ENCODE peak calls at places on chromosomes 2 and 18, in five cellular contexts. V is fibroblast of the aortic adventitia, W is iPS-NIHi11, U is substantia nigra, R is foreskin keratinocyte. E is an unnamed sample.

GRCh38 chr2:110816404-110817365 is 84.3 kb downstream of the ACOXL start:
- DNase-seq in R (peak; percentile 33), W (no peak), V (no peak), U (no peak), E (no peak)

GRCh38 chr2:232928564-232929302 is 58.7 kb downstream of the SNORC start:
- DNase-seq in W (peak; percentile 63), V (no peak), R (no peak), U (no peak), E (no peak)

GRCh38 chr2:179264238-179265081 is at the start of gene SESTD1:
- DNase-seq in U (peak; percentile 75), W (peak; percentile 81), R (no peak), V (no peak), E (peak; percentile 45)

GRCh38 chr2:204892506-204893255 is 347.4 kb downstream of the PARD3B start:
- DNase-seq in U (no peak), W (no peak), R (peak; percentile 68), V (peak; percentile 23), E (no peak)

GRCh38 chr2:67256892-67257291 is 140.2 kb upstream of the ETAA1 start:
- DNase-seq in U (no peak), W (no peak), R (peak; percentile 24), V (peak; percentile 28), E (no peak)

GRCh38 chr2:64330281-64330680 is 123.7 kb upstream of the LGALSL start:
- DNase-seq in V (no peak), R (no peak), U (no peak), W (no peak), E (no peak)

GRCh38 chr2:237488901-237489860 is 2.1 kb downstream of the MLPH start:
- DNase-seq in U (no peak), V (peak; percentile 51), W (no peak), R (peak; percentile 44), E (peak; percentile 83)

GRCh38 chr2:62814132-62814531 is 108.6 kb downstream of the EHBP1 start:
- DNase-seq in V (peak; percentile 43), R (no peak), U (no peak), W (no peak), E (no peak)

GRCh38 chr2:162403884-162404283 is 60.0 kb downstream of the GCA start:
- DNase-seq in U (no peak), V (peak; percentile 51), W (no peak), R (peak; percentile 45), E (peak; percentile 64)

GRCh38 chr2:79189465-79189864 is 29.9 kb upstream of the REG3A start:
- DNase-seq in U (no peak), R (no peak), V (no peak), W (peak; percentile 13), E (no peak)

GRCh38 chr2:2825062-2825461 is 494.0 kb upstream of the MYT1L start:
- DNase-seq in W (no peak), R (no peak), U (no peak), V (no peak), E (no peak)

GRCh38 chr2:61707984-61708852 is 145.6 kb downstream of the FAM161A start:
- DNase-seq in W (no peak), U (no peak), V (peak; percentile 35), R (peak; percentile 8), E (peak; percentile 24)

GRCh38 chr2:198309673-198310280 is 505.4 kb downstream of the PLCL1 start:
- DNase-seq in R (no peak), W (peak; percentile 66), U (peak; percentile 32), V (peak; percentile 68), E (peak; percentile 56)

GRCh38 chr2:158722266-158723105 is 72.6 kb upstream of the DAPL1 start:
- DNase-seq in U (no peak), R (no peak), V (no peak), W (no peak), E (no peak)

GRCh38 chr2:39027427-39027826 is 93.4 kb downstream of the SOS1 start:
- DNase-seq in R (no peak), V (no peak), W (no peak), U (no peak), E (no peak)

GRCh38 chr18:31931886-31932240 is 11.1 kb downstream of the TRAPPC8 start:
- DNase-seq in V (no peak), R (no peak), W (no peak), U (no peak), E (no peak)

GRCh38 chr2:129191530-129191929 is 787.9 kb upstream of the RAB6C start:
- DNase-seq in U (no peak), W (peak; percentile 66), R (peak; percentile 69), V (no peak), E (peak; percentile 54)

GRCh38 chr2:66790651-66791181 is 355.8 kb downstream of the MEIS1 start:
- DNase-seq in W (no peak), R (no peak), U (no peak), V (peak; percentile 59), E (no peak)

GRCh38 chr2:179953359-179953758 is 53.7 kb downstream of the CWC22 start:
- DNase-seq in U (no peak), W (no peak), R (no peak), V (no peak), E (no peak)

GRCh38 chr2:119760876-119761275 is 1.2 kb downstream of the PTPN4 start:
- DNase-seq in R (no peak), W (no peak), U (no peak), V (peak; percentile 66), E (no peak)

GRCh38 chr2:215361211-215361875 is 49.5 kb downstream of the ATIC start:
- DNase-seq in R (no peak), V (peak; percentile 26), U (no peak), W (no peak), E (no peak)

GRCh38 chr18:37764526-37764925 is 198.9 kb upstream of the CELF4 start:
- DNase-seq in W (no peak), R (no peak), U (no peak), V (no peak), E (no peak)

GRCh38 chr18:33375829-33376228 is 64.7 kb downstream of the CCDC178 start:
- DNase-seq in U (no peak), W (no peak), V (no peak), R (no peak), E (no peak)

GRCh38 chr2:21043744-21044532 is at the start of gene APOB:
- DNase-seq in W (peak; percentile 65), U (peak; percentile 11), V (no peak), R (no peak), E (no peak)

GRCh38 chr18:34352385-34353163 is 127.9 kb upstream of the NOL4 start:
- DNase-seq in U (no peak), V (no peak), W (peak; percentile 10), R (no peak), E (no peak)

GRCh38 chr18:54388203-54389142 is 30.8 kb downstream of the C18orf54 start:
- DNase-seq in W (peak; percentile 70), R (peak; percentile 66), U (no peak), V (peak; percentile 73), E (peak; percentile 32)

GRCh38 chr18:46632401-46633089 is 24.5 kb downstream of the LOXHD1 start:
- DNase-seq in R (peak; percentile 62), U (no peak), W (no peak), V (peak; percentile 9), E (peak; percentile 79)

GRCh38 chr2:43018179-43019024 is 208.0 kb downstream of the ZFP36L2 start:
- DNase-seq in W (no peak), V (peak; percentile 97), U (peak; percentile 28), R (no peak), E (peak; percentile 64)